ENCODE peak calls at places on chromosomes 3 and 15, in seven cellular contexts. One of them, this sample, is unnamed.
A peak's percentile ranks its signal among the peaks of the same experiment; 100 is the strongest.

GRCh38 chr3:193742628-193743027 is 149.6 kb downstream of the OPA1 start:
- DNase-seq in endothelial cell: no peak
- DNase-seq in sigmoid colon: no peak
- DNase-seq in endothelial cell of umbilical vein: no peak
- DNase-seq in omental fat pad: no peak
- DNase-seq in right atrium auricular region: no peak
- DNase-seq in GM13977: peak; percentile 68
- DNase-seq in this sample: no peak

GRCh38 chr15:71532994-71533393 is 277.4 kb upstream of the NR2E3 start:
- DNase-seq in endothelial cell: peak; percentile 21
- DNase-seq in sigmoid colon: no peak
- DNase-seq in endothelial cell of umbilical vein: no peak
- DNase-seq in omental fat pad: no peak
- DNase-seq in right atrium auricular region: no peak
- DNase-seq in GM13977: peak; percentile 9
- DNase-seq in this sample: no peak

GRCh38 chr15:31256385-31257265 is 70.0 kb upstream of the KLF13 start:
- DNase-seq in endothelial cell: no peak
- DNase-seq in sigmoid colon: peak; percentile 34
- DNase-seq in endothelial cell of umbilical vein: no peak
- DNase-seq in omental fat pad: no peak
- DNase-seq in right atrium auricular region: no peak
- DNase-seq in GM13977: no peak
- DNase-seq in this sample: no peak

GRCh38 chr3:115713247-115713646 is 89.9 kb downstream of the GAP43 start:
- DNase-seq in endothelial cell: no peak
- DNase-seq in sigmoid colon: no peak
- DNase-seq in endothelial cell of umbilical vein: no peak
- DNase-seq in omental fat pad: no peak
- DNase-seq in right atrium auricular region: no peak
- DNase-seq in GM13977: no peak
- DNase-seq in this sample: no peak

GRCh38 chr3:129181834-129182233 is 1.9 kb downstream of the CNBP start:
- DNase-seq in endothelial cell: no peak
- DNase-seq in sigmoid colon: no peak
- DNase-seq in endothelial cell of umbilical vein: no peak
- DNase-seq in omental fat pad: no peak
- DNase-seq in right atrium auricular region: no peak
- DNase-seq in GM13977: no peak
- DNase-seq in this sample: no peak

GRCh38 chr15:31338879-31339557 is 12.4 kb downstream of the KLF13 start:
- DNase-seq in endothelial cell: no peak
- DNase-seq in sigmoid colon: no peak
- DNase-seq in endothelial cell of umbilical vein: peak; percentile 38
- DNase-seq in omental fat pad: no peak
- DNase-seq in right atrium auricular region: peak; percentile 89
- DNase-seq in GM13977: peak; percentile 62
- DNase-seq in this sample: no peak

GRCh38 chr3:195760345-195760983 is 39.7 kb downstream of the MUC20 start:
- DNase-seq in endothelial cell: no peak
- DNase-seq in sigmoid colon: peak; percentile 87
- DNase-seq in endothelial cell of umbilical vein: no peak
- DNase-seq in omental fat pad: no peak
- DNase-seq in right atrium auricular region: no peak
- DNase-seq in GM13977: no peak
- DNase-seq in this sample: no peak

GRCh38 chr15:31442203-31443090 is 115.8 kb downstream of the KLF13 start:
- DNase-seq in endothelial cell: no peak
- DNase-seq in sigmoid colon: no peak
- DNase-seq in endothelial cell of umbilical vein: no peak
- DNase-seq in omental fat pad: no peak
- DNase-seq in right atrium auricular region: no peak
- DNase-seq in GM13977: no peak
- DNase-seq in this sample: no peak

GRCh38 chr3:143220745-143221144 is 101.2 kb downstream of the CHST2 start:
- DNase-seq in endothelial cell: no peak
- DNase-seq in sigmoid colon: no peak
- DNase-seq in endothelial cell of umbilical vein: no peak
- DNase-seq in omental fat pad: no peak
- DNase-seq in right atrium auricular region: no peak
- DNase-seq in GM13977: no peak
- DNase-seq in this sample: no peak

GRCh38 chr15:95371664-95372063 is 958.8 kb upstream of the NR2F2 start:
- DNase-seq in endothelial cell: no peak
- DNase-seq in sigmoid colon: no peak
- DNase-seq in endothelial cell of umbilical vein: no peak
- DNase-seq in omental fat pad: no peak
- DNase-seq in right atrium auricular region: no peak
- DNase-seq in GM13977: no peak
- DNase-seq in this sample: no peak

GRCh38 chr3:114445233-114445632 is 151.4 kb downstream of the TIGIT start:
- DNase-seq in endothelial cell: no peak
- DNase-seq in sigmoid colon: no peak
- DNase-seq in endothelial cell of umbilical vein: no peak
- DNase-seq in omental fat pad: no peak
- DNase-seq in right atrium auricular region: no peak
- DNase-seq in GM13977: no peak
- DNase-seq in this sample: no peak

GRCh38 chr15:80418892-80419537 is 14.8 kb downstream of the ARNT2 start:
- DNase-seq in endothelial cell: peak; percentile 33
- DNase-seq in sigmoid colon: no peak
- DNase-seq in endothelial cell of umbilical vein: peak; percentile 16
- DNase-seq in omental fat pad: no peak
- DNase-seq in right atrium auricular region: no peak
- DNase-seq in GM13977: no peak
- DNase-seq in this sample: peak; percentile 9

GRCh38 chr3:25380222-25380739 is 47.8 kb upstream of the RARB start:
- DNase-seq in endothelial cell: no peak
- DNase-seq in sigmoid colon: no peak
- DNase-seq in endothelial cell of umbilical vein: no peak
- DNase-seq in omental fat pad: no peak
- DNase-seq in right atrium auricular region: no peak
- DNase-seq in GM13977: no peak
- DNase-seq in this sample: no peak

GRCh38 chr3:68904064-68904463 is 28.3 kb downstream of the TAFA4 start:
- DNase-seq in endothelial cell: no peak
- DNase-seq in sigmoid colon: no peak
- DNase-seq in endothelial cell of umbilical vein: no peak
- DNase-seq in omental fat pad: no peak
- DNase-seq in right atrium auricular region: no peak
- DNase-seq in GM13977: no peak
- DNase-seq in this sample: no peak

GRCh38 chr3:43155464-43156121 is 49.7 kb upstream of the POMGNT2 start:
- DNase-seq in endothelial cell: peak; percentile 72
- DNase-seq in sigmoid colon: peak; percentile 86
- DNase-seq in endothelial cell of umbilical vein: peak; percentile 68
- DNase-seq in omental fat pad: no peak
- DNase-seq in right atrium auricular region: peak; percentile 83
- DNase-seq in GM13977: no peak
- DNase-seq in this sample: peak; percentile 30

GRCh38 chr3:33131328-33132018 is 17.7 kb downstream of the CRTAP start:
- DNase-seq in endothelial cell: peak; percentile 56
- DNase-seq in sigmoid colon: no peak
- DNase-seq in endothelial cell of umbilical vein: peak; percentile 76
- DNase-seq in omental fat pad: no peak
- DNase-seq in right atrium auricular region: no peak
- DNase-seq in GM13977: peak; percentile 72
- DNase-seq in this sample: peak; percentile 53

GRCh38 chr3:194107126-194107525 is 28.8 kb upstream of the HES1 start:
- DNase-seq in endothelial cell: no peak
- DNase-seq in sigmoid colon: no peak
- DNase-seq in endothelial cell of umbilical vein: no peak
- DNase-seq in omental fat pad: no peak
- DNase-seq in right atrium auricular region: no peak
- DNase-seq in GM13977: no peak
- DNase-seq in this sample: no peak

GRCh38 chr3:109548192-109548938 is 211.0 kb upstream of the DPPA4 start:
- DNase-seq in endothelial cell: no peak
- DNase-seq in sigmoid colon: no peak
- DNase-seq in endothelial cell of umbilical vein: no peak
- DNase-seq in omental fat pad: no peak
- DNase-seq in right atrium auricular region: no peak
- DNase-seq in GM13977: no peak
- DNase-seq in this sample: no peak

GRCh38 chr15:90680371-90680935 is 36.7 kb upstream of the BLM start:
- DNase-seq in endothelial cell: no peak
- DNase-seq in sigmoid colon: no peak
- DNase-seq in endothelial cell of umbilical vein: no peak
- DNase-seq in omental fat pad: no peak
- DNase-seq in right atrium auricular region: no peak
- DNase-seq in GM13977: no peak
- DNase-seq in this sample: no peak

GRCh38 chr15:80946576-80946975 is 43.0 kb downstream of the MESD start:
- DNase-seq in endothelial cell: no peak
- DNase-seq in sigmoid colon: no peak
- DNase-seq in endothelial cell of umbilical vein: no peak
- DNase-seq in omental fat pad: no peak
- DNase-seq in right atrium auricular region: peak; percentile 47
- DNase-seq in GM13977: no peak
- DNase-seq in this sample: no peak

GRCh38 chr15:75029378-75030022 is 6.1 kb downstream of the PPCDC start:
- DNase-seq in endothelial cell: peak; percentile 97
- DNase-seq in sigmoid colon: peak; percentile 96
- DNase-seq in endothelial cell of umbilical vein: peak; percentile 96
- DNase-seq in omental fat pad: peak; percentile 99
- DNase-seq in right atrium auricular region: peak; percentile 98
- DNase-seq in GM13977: peak; percentile 72
- DNase-seq in this sample: peak; percentile 95

GRCh38 chr3:156579427-156579851 is 24.5 kb upstream of the SSR3 start:
- DNase-seq in endothelial cell: no peak
- DNase-seq in sigmoid colon: no peak
- DNase-seq in endothelial cell of umbilical vein: no peak
- DNase-seq in omental fat pad: no peak
- DNase-seq in right atrium auricular region: no peak
- DNase-seq in GM13977: no peak
- DNase-seq in this sample: no peak

GRCh38 chr3:9623148-9623547 is 26.2 kb upstream of the MTMR14 start:
- DNase-seq in endothelial cell: no peak
- DNase-seq in sigmoid colon: no peak
- DNase-seq in endothelial cell of umbilical vein: no peak
- DNase-seq in omental fat pad: no peak
- DNase-seq in right atrium auricular region: no peak
- DNase-seq in GM13977: no peak
- DNase-seq in this sample: no peak

GRCh38 chr3:1987983-1988382 is 110.7 kb upstream of the CNTN4 start:
- DNase-seq in endothelial cell: no peak
- DNase-seq in sigmoid colon: no peak
- DNase-seq in endothelial cell of umbilical vein: peak; percentile 49
- DNase-seq in omental fat pad: no peak
- DNase-seq in right atrium auricular region: no peak
- DNase-seq in GM13977: no peak
- DNase-seq in this sample: no peak
- TF ChIP-seq CTCF in endothelial cell: no peak
- TF ChIP-seq CTCF in sigmoid colon: no peak
- TF ChIP-seq CTCF in endothelial cell of umbilical vein: peak; percentile 43
- TF ChIP-seq CTCF in omental fat pad: no peak
- TF ChIP-seq CTCF in right atrium auricular region: no peak
- TF ChIP-seq CTCF in GM13977: peak; percentile 40
- TF ChIP-seq CTCF in this sample: peak; percentile 53

GRCh38 chr3:6989608-6990291 is 128.8 kb downstream of the GRM7 start:
- DNase-seq in endothelial cell: no peak
- DNase-seq in sigmoid colon: no peak
- DNase-seq in endothelial cell of umbilical vein: no peak
- DNase-seq in omental fat pad: no peak
- DNase-seq in right atrium auricular region: no peak
- DNase-seq in GM13977: no peak
- DNase-seq in this sample: no peak

DNA sequence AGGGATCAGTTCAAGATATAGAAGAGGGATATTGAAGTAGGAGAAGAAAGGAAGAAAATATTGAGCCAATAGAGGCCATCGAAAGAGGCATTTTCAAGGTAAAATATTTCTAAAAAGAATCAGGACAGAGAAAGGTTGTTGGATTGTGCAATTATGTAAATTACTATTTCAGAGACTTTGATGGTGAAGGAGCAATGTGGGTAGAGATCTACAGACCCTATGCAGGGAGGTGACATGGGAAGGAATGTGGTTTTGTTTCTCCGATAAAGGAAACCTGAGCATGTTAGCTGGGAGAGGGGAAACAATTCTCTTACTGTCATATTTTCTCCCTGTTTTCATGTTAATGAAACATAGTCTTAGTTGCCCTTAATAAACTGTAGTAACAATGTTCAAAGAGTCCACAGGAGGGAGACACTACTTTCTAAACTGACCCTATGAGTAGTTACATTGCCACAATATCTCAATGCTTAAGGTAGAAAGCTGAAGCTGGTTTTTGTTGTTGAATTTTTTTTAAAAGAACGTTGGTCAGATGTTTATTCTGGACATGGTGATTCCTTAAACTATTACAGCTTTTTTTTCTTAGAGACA is 133.3 kb downstream of the GRM7 start:
- DNase-seq in endothelial cell: no peak
- DNase-seq in sigmoid colon: no peak
- DNase-seq in endothelial cell of umbilical vein: peak; percentile 57
- DNase-seq in omental fat pad: no peak
- DNase-seq in right atrium auricular region: no peak
- DNase-seq in GM13977: peak; percentile 6
- DNase-seq in this sample: no peak
- TF ChIP-seq CTCF in endothelial cell: no peak
- TF ChIP-seq CTCF in sigmoid colon: no peak
- TF ChIP-seq CTCF in endothelial cell of umbilical vein: peak; percentile 23
- TF ChIP-seq CTCF in omental fat pad: no peak
- TF ChIP-seq CTCF in right atrium auricular region: peak; percentile 43
- TF ChIP-seq CTCF in GM13977: no peak
- TF ChIP-seq CTCF in this sample: peak; percentile 61

GRCh38 chr15:37995461-37996347 is 61.3 kb downstream of the TMCO5A start:
- DNase-seq in endothelial cell: peak; percentile 45
- DNase-seq in sigmoid colon: no peak
- DNase-seq in endothelial cell of umbilical vein: peak; percentile 58
- DNase-seq in omental fat pad: peak; percentile 31
- DNase-seq in right atrium auricular region: no peak
- DNase-seq in GM13977: peak; percentile 25
- DNase-seq in this sample: peak; percentile 48
- TF ChIP-seq CTCF in endothelial cell: peak; percentile 53
- TF ChIP-seq CTCF in sigmoid colon: peak; percentile 21
- TF ChIP-seq CTCF in endothelial cell of umbilical vein: peak; percentile 43
- TF ChIP-seq CTCF in omental fat pad: no peak
- TF ChIP-seq CTCF in right atrium auricular region: peak; percentile 73
- TF ChIP-seq CTCF in GM13977: peak; percentile 57
- TF ChIP-seq CTCF in this sample: peak; percentile 88

DNA sequence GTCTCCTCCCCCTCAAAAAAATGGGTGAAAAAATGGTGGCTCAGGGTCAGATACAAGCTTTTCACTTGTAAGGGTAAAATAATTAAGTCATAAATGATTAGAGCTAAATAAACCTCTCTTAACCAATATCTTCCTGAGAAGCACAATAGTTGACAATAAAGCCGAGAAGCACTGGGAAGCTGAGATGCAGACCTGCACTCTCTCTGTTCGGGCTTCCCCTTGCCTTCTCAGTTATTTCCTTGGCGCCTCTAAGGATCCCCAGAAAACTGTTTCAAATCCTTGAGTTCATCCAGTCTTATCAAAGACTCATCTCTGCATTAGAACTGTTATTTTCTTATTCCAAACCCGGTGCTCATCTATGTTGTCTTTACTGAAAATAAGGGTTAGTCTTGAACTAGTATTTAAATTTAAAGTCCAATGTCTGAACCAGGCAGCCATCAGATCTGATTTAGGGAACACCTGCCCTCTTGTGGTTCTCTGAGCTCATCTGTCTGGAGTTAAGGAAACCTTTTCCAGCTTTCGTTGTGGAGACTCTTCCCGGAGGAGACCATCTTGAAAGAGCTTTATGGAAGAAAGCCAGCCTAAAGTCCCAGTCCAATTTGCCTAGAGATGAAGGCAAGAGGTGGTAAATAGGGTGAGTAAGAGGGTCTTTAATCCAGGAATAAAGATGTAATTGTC is 256.4 kb upstream of the MCTP2 start:
- DNase-seq in endothelial cell: peak; percentile 35
- DNase-seq in sigmoid colon: no peak
- DNase-seq in endothelial cell of umbilical vein: no peak
- DNase-seq in omental fat pad: no peak
- DNase-seq in right atrium auricular region: no peak
- DNase-seq in GM13977: peak; percentile 2
- DNase-seq in this sample: peak; percentile 20
- TF ChIP-seq CTCF in endothelial cell: no peak
- TF ChIP-seq CTCF in sigmoid colon: peak; percentile 55
- TF ChIP-seq CTCF in endothelial cell of umbilical vein: no peak
- TF ChIP-seq CTCF in omental fat pad: no peak
- TF ChIP-seq CTCF in right atrium auricular region: peak; percentile 54
- TF ChIP-seq CTCF in GM13977: peak; percentile 10
- TF ChIP-seq CTCF in this sample: peak; percentile 70